ENCODE peak calls at places on chromosome 15, in five cellular contexts. R is uterus, C is spleen, N is psoas muscle, M is pancreas. H is an unnamed sample. For H3K4me1, H3K36me3 and H3K9me3, the result is how much of the 10 kb centered on the place peaks cover.

GRCh38 chr15:88004379-88004778 is 252.2 kb downstream of the NTRK3 start:
- DNase-seq in R (no peak), C (no peak), M (no peak), N (no peak), H (no peak)

GRCh38 chr15:36965561-36966342 is 134.6 kb downstream of the MEIS2 start:
- DNase-seq in R (peak), N (no peak), M (no peak), C (no peak), H (no peak)

GRCh38 chr15:69941931-69942471 is 155.7 kb downstream of the TLE3 start:
- DNase-seq in M (no peak), C (no peak), N (no peak), R (no peak), H (no peak)

GRCh38 chr15:34358367-34358766 is 8.6 kb downstream of the LPCAT4 start:
- DNase-seq in M (no peak), N (no peak), C (no peak), R (no peak), H (no peak)

GRCh38 chr15:67135494-67135893 is 70.1 kb downstream of the SMAD3 start:
- DNase-seq in N (no peak), M (no peak), C (no peak), R (no peak), H (no peak)

GRCh38 chr15:101242160-101242998 is 9.5 kb downstream of the CHSY1 start:
- DNase-seq in M (no peak), N (no peak), C (peak), R (no peak), H (no peak)

GRCh38 chr15:83899670-83900069 is 245.7 kb downstream of the ADAMTSL3 start:
- DNase-seq in R (no peak), C (no peak), M (no peak), N (no peak), H (no peak)

GRCh38 chr15:69505906-69506305 is 53.3 kb downstream of the RPLP1 start:
- DNase-seq in M (no peak), R (no peak), N (no peak), C (no peak), H (no peak)

GRCh38 chr15:69906256-69907185 is 191.2 kb downstream of the TLE3 start:
- DNase-seq in C (no peak), N (no peak), M (no peak), R (no peak), H (no peak)

GRCh38 chr15:22257047-22257667 is 176.8 kb downstream of the OR4M2 start:
- DNase-seq in M (no peak), R (no peak), N (no peak), C (peak), H (no peak)

GRCh38 chr15:101368086-101368780 is 73.2 kb upstream of the SNRPA1 start:
- DNase-seq in M (no peak), C (no peak), R (no peak), N (no peak), H (peak)

GRCh38 chr15:93035953-93036810 is 52.8 kb downstream of the RGMA start:
- DNase-seq in C (peak), R (no peak), M (peak), N (peak), H (no peak)

GRCh38 chr15:37788330-37788729 is 146.1 kb upstream of the TMCO5A start:
- DNase-seq in M (no peak), C (no peak), R (no peak), N (no peak), H (no peak)

GRCh38 chr15:77607894-77608261 is 24.8 kb downstream of the LINGO1 start:
- DNase-seq in M (no peak), R (no peak), N (no peak), C (no peak), H (no peak)

GRCh38 chr15:99100245-99101173 is 4.4 kb upstream of the SYNM start:
- DNase-seq in C (peak), R (peak), M (peak), N (peak), H (peak)

GRCh38 chr15:29101491-29101890 is 168.1 kb downstream of the NSMCE3 start:
- DNase-seq in N (no peak), M (no peak), C (peak), R (no peak), H (no peak)

GRCh38 chr15:89244512-89244869 is 712 bp downstream of the FANCI start:
- DNase-seq in M (no peak), C (no peak), N (no peak), R (no peak), H (no peak)

GRCh38 chr15:90414408-90415028 is 26.5 kb downstream of the IQGAP1 start:
- DNase-seq in R (no peak), N (no peak), M (no peak), C (no peak), H (no peak)

GRCh38 chr15:90893175-90894090 is 9.1 kb downstream of the FES start:
- DNase-seq in M (no peak), R (no peak), C (peak), N (no peak), H (no peak)

GRCh38 chr15:32657941-32658340 is 16.4 kb downstream of the SCG5 start:
- DNase-seq in N (no peak), M (no peak), R (no peak), C (no peak), H (no peak)

GRCh38 chr15:88401972-88402656 is 65.1 kb downstream of the MRPL46 start:
- DNase-seq in R (no peak), C (no peak), M (no peak), N (no peak), H (peak)

DNA sequence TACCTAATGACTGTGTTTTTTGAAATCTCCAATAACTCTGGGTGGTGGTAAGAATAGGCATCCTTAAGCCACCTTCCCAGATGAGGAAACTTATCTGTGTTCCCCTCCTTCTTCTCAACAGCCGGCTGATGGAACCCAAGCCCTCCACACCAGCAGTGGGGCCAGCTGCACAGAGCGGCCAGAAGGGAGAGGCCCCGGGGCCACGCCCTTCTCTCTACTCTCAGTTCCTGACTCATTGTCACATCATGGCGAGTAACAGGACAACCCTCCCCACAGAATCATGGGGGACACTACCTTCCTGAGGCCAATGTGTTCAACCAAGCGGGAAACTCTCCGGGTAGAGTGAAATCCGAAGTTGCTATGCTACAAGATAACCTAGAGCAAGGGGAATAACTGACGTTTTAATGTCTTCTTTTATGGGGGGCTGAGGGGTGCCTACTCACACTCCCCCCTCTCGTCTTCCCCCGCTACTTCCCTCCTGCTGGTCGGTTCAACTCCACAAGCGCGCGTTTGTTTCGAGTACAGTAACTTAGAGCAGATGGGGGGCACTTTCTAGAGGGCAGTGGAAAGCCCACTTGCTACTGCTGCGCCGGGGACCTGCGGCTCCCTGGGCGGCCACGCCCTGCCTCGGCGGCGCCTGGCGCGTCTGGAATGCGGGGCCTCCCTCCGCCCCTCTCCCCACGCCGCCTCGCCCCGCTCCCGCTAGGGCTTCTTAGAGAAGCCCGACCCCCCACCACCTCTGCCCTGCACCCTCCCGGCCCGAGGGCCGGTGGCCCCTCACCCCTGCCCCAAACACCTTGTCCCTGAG is 618 bp downstream of the ANXA2 start:
- DNase-seq in C (peak), M (peak), N (peak), R (peak), H (peak)
- H3K4me1 ChIP-seq in C (half or more), M (under half), N (under half), R (under half), H (half or more)

DNA sequence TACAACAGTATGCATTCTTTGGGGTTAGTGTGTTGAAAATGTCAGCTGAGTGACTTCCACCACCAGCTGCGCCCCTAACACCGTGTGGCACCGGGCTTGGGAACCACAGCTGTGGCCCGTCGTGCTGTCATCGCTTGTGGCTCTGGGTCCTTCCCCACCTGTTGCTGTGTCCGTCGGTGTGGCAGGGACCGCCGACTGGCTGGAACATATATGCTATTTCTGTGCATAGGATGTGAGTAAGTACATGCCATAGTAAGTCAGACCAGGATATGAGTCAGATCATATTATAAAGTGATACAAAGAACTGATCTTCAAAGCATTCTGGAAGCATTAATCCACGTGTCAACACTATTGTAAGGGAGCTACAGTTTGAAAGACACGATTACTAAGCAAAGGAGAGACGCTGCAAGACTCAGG is 31.9 kb downstream of the EHD4 start:
- DNase-seq in M (no peak), N (peak), R (no peak), C (no peak), H (no peak)
- H3K36me3 ChIP-seq in M (under half), N (under half), R (under half), C (under half), H (under half)

GRCh38 chr15:96171271-96171739 is 159.2 kb upstream of the NR2F2 start:
- DNase-seq in C (no peak), N (no peak), M (peak), R (no peak), H (no peak)

GRCh38 chr15:96177279-96177678 is 153.2 kb upstream of the NR2F2 start:
- DNase-seq in M (no peak), N (no peak), R (no peak), C (no peak), H (no peak)

GRCh38 chr15:96170616-96171270 is 159.8 kb upstream of the NR2F2 start:
- DNase-seq in N (no peak), M (peak), C (no peak), R (no peak), H (no peak)

GRCh38 chr15:96166223-96167200 is 164.0 kb upstream of the NR2F2 start:
- DNase-seq in N (no peak), C (no peak), R (no peak), M (no peak), H (no peak)

GRCh38 chr15:96171842-96172241 is 158.7 kb upstream of the NR2F2 start:
- DNase-seq in R (no peak), M (no peak), C (no peak), N (no peak), H (no peak)
- H3K9me3 ChIP-seq in R (under half), M (under half), C (under half), N (under half), H (under half)

GRCh38 chr15:31234815-31235214 is 91.8 kb upstream of the KLF13 start:
- DNase-seq in N (no peak), C (no peak), M (no peak), R (no peak), H (no peak)
- H3K4me1 ChIP-seq in N (under half), C (half or more), M (under half), R (under half), H (under half)

GRCh38 chr15:59053482-59053881 is 51.5 kb upstream of the CCNB2 start:
- DNase-seq in N (no peak), C (no peak), R (no peak), M (no peak), H (no peak)
- H3K36me3 ChIP-seq in N (half or more), C (under half), R (under half), M (under half), H (half or more)

GRCh38 chr15:25054329-25054728 is 99.5 kb downstream of the SNRPN start:
- DNase-seq in M (no peak), C (peak), R (no peak), N (no peak), H (no peak)

GRCh38 chr15:25054943-25055342 is 100.2 kb downstream of the SNRPN start:
- DNase-seq in N (no peak), M (no peak), C (peak), R (no peak), H (no peak)

GRCh38 chr15:25052191-25052999 is 97.6 kb downstream of the SNRPN start:
- DNase-seq in R (no peak), C (peak), N (no peak), M (no peak), H (no peak)

GRCh38 chr15:25053000-25053815 is 98.4 kb downstream of the SNRPN start:
- DNase-seq in R (no peak), M (no peak), N (no peak), C (peak), H (no peak)

GRCh38 chr15:25051399-25052154 is 96.8 kb downstream of the SNRPN start:
- DNase-seq in R (no peak), N (no peak), M (no peak), C (peak), H (no peak)
- H3K9me3 ChIP-seq in R (under half), N (half or more), M (under half), C (half or more), H (half or more)

GRCh38 chr15:56014685-56015084 is 21.3 kb upstream of the NEDD4 start:
- DNase-seq in N (no peak), R (no peak), C (no peak), M (no peak), H (no peak)
- H3K4me1 ChIP-seq in N (under half), R (under half), C (under half), M (under half), H (under half)

GRCh38 chr15:78751602-78751979 is 59.7 kb downstream of the ADAMTS7 start:
- DNase-seq in R (no peak), N (no peak), C (peak), M (no peak), H (no peak)
- H3K36me3 ChIP-seq in R (under half), N (under half), C (under half), M (under half), H (under half)

GRCh38 chr15:74768099-74768770 is 13.6 kb upstream of the CSK start:
- DNase-seq in R (no peak), N (no peak), C (no peak), M (no peak), H (no peak)

GRCh38 chr15:74758736-74759135 is 10.1 kb downstream of the CYP1A2 start:
- DNase-seq in M (no peak), C (no peak), R (no peak), N (no peak), H (no peak)

GRCh38 chr15:74767167-74768098 is 14.4 kb upstream of the CSK start:
- DNase-seq in C (no peak), N (no peak), R (no peak), M (no peak), H (no peak)

GRCh38 chr15:74768771-74769342 is 13.0 kb upstream of the CSK start:
- DNase-seq in C (peak), N (no peak), R (peak), M (peak), H (peak)

GRCh38 chr15:74763416-74763815 is 14.8 kb downstream of the CYP1A2 start:
- DNase-seq in N (no peak), R (no peak), C (no peak), M (no peak), H (no peak)
- H3K9me3 ChIP-seq in N (under half), R (under half), C (under half), M (under half), H (under half)

GRCh38 chr15:62606376-62607164 is 436.0 kb upstream of the TPM1 start:
- DNase-seq in N (no peak), C (no peak), R (no peak), M (peak), H (no peak)
- H3K4me1 ChIP-seq in N (under half), C (under half), R (under half), M (under half), H (half or more)

H was measured in left ventricle myocardium inferior.